ENCODE peak calls at places on chromosome 14, in six cellular contexts. P, H, M, Z, G and N are unnamed samples.

GRCh38 chr14:101953151-101953550 is 11.2 kb upstream of the DYNC1H1 start:
- DNase-seq in P (no peak), H (no peak), M (no peak), Z (no peak), G (no peak), N (no peak)

GRCh38 chr14:102853703-102854396 is 68.6 kb upstream of the AMN start:
- DNase-seq in P (no peak), H (no peak), M (no peak), Z (no peak), G (no peak), N (no peak)

GRCh38 chr14:33332497-33332896 is 393.8 kb downstream of the NPAS3 start:
- DNase-seq in P (no peak), H (no peak), M (no peak), Z (no peak), G (no peak), N (peak)

GRCh38 chr14:97306785-97307246 is 509.6 kb downstream of the VRK1 start:
- DNase-seq in P (no peak), H (no peak), M (no peak), Z (no peak), G (no peak), N (no peak)

GRCh38 chr14:76509291-76509690 is 133.4 kb downstream of the ESRRB start:
- DNase-seq in P (no peak), H (no peak), M (no peak), Z (no peak), G (no peak), N (no peak)

GRCh38 chr14:20455355-20456300 is 602 bp downstream of the APEX1 start:
- DNase-seq in P (no peak), H (no peak), M (peak), Z (peak), G (peak), N (no peak)

GRCh38 chr14:57245941-57246340 is 22.8 kb downstream of the EXOC5 start:
- DNase-seq in P (no peak), H (no peak), M (no peak), Z (no peak), G (no peak), N (no peak)

GRCh38 chr14:73567951-73568885 is 795 bp upstream of the ACOT2 start:
- DNase-seq in P (no peak), H (no peak), M (no peak), Z (no peak), G (peak), N (no peak)

GRCh38 chr14:50836515-50836914 is 5.6 kb upstream of the NIN start:
- DNase-seq in P (no peak), H (no peak), M (no peak), Z (no peak), G (no peak), N (no peak)

GRCh38 chr14:69471436-69471835 is 13.1 kb upstream of the PLEKHD1 start:
- DNase-seq in P (no peak), H (no peak), M (no peak), Z (no peak), G (no peak), N (no peak)

GRCh38 chr14:67418368-67419174 is 6.6 kb upstream of the PLEK2 start:
- DNase-seq in P (no peak), H (no peak), M (no peak), Z (no peak), G (no peak), N (no peak)

GRCh38 chr14:68340262-68340661 is 452.6 kb downstream of the ZFP36L1 start:
- DNase-seq in P (no peak), H (no peak), M (no peak), Z (no peak), G (no peak), N (no peak)

GRCh38 chr14:81193924-81194633 is 26.7 kb downstream of the GTF2A1 start:
- DNase-seq in P (no peak), H (no peak), M (no peak), Z (no peak), G (peak), N (no peak)